ENCODE peak calls at places on chromosomes 1 and 21, in five cellular contexts. P is CD4-positive, CD25-positive, alpha-beta regulatory T cell; E is T1000; B is putamen; W is pancreas. N is an unnamed sample.

GRCh38 chr1:66809736-66810326 is 8.8 kb upstream of the INSL5 start:
- DNase-seq in B (no peak), E (no peak), W (no peak), P (no peak), N (no peak)

GRCh38 chr1:219329606-219330005 is 155.9 kb downstream of the LYPLAL1 start:
- DNase-seq in B (no peak), W (no peak), E (no peak), P (no peak), N (no peak)

GRCh38 chr1:175839678-175840669 is 96.6 kb upstream of the TNR start:
- DNase-seq in B (no peak), E (no peak), P (no peak), W (no peak), N (no peak)

GRCh38 chr21:35475768-35476167 is 426.7 kb upstream of the RUNX1 start:
- DNase-seq in E (no peak), P (peak), B (no peak), W (no peak), N (no peak)

GRCh38 chr1:24875257-24875656 is 54.8 kb downstream of the RUNX3 start:
- DNase-seq in E (no peak), W (no peak), P (no peak), B (no peak), N (no peak)

GRCh38 chr1:8161546-8162110 is 135.5 kb upstream of the ERRFI1 start:
- DNase-seq in E (no peak), P (no peak), W (no peak), B (no peak), N (no peak)

GRCh38 chr1:26378088-26378878 is 5.7 kb upstream of the ZNF683 start:
- DNase-seq in B (no peak), W (no peak), P (peak), E (peak), N (no peak)

GRCh38 chr1:55305735-55306134 is 90.6 kb upstream of the USP24 start:
- DNase-seq in P (no peak), W (no peak), E (no peak), B (no peak), N (no peak)

GRCh38 chr1:94063379-94063778 is 57.6 kb downstream of the ABCA4 start:
- DNase-seq in P (no peak), E (no peak), W (no peak), B (peak), N (no peak)

GRCh38 chr21:33897098-33897497 is 18.5 kb downstream of the ATP5PO start:
- DNase-seq in P (no peak), E (no peak), B (no peak), W (no peak), N (no peak)

GRCh38 chr1:108036796-108037545 is 72.0 kb upstream of the VAV3 start:
- DNase-seq in B (no peak), P (no peak), E (no peak), W (no peak), N (no peak)

GRCh38 chr1:43367026-43367903 is 546 bp downstream of the ELOVL1 start:
- DNase-seq in P (peak), B (no peak), E (no peak), W (peak), N (no peak)

GRCh38 chr1:245598524-245599310 is 443.9 kb downstream of the KIF26B start:
- DNase-seq in P (no peak), E (no peak), W (no peak), B (no peak), N (no peak)

GRCh38 chr1:241695454-241696171 is 43.5 kb downstream of the WDR64 start:
- DNase-seq in B (no peak), W (no peak), P (no peak), E (no peak), N (no peak)

GRCh38 chr21:45894107-45894810 is 87.3 kb upstream of the COL6A1 start:
- DNase-seq in E (no peak), W (no peak), P (no peak), B (no peak), N (no peak)

N was measured in nucleus accumbens.